ENCODE peak calls at places on chromosomes 7 and 10, in six cellular contexts. M is ovary, P is kidney tubule cell, N is kidney epithelial cell, T is GM13977, C is suprapubic skin. F is an unnamed sample.

GRCh38 chr7:153088601-153089000 is 329.0 kb downstream of the ACTR3B start:
- DNase-seq in M (no peak), P (no peak), N (no peak), T (no peak), C (no peak), F (no peak)

GRCh38 chr7:134804351-134804750 is 24.9 kb downstream of the CALD1 start:
- DNase-seq in M (no peak), P (peak; percentile 44), N (no peak), T (no peak), C (no peak), F (no peak)

GRCh38 chr7:87872356-87872755 is 3.8 kb downstream of the SLC25A40 start:
- DNase-seq in M (no peak), P (no peak), N (no peak), T (no peak), C (no peak), F (no peak)

GRCh38 chr10:123553810-123554430 is 112.2 kb upstream of the GPR26 start:
- DNase-seq in M (no peak), P (no peak), N (no peak), T (no peak), C (no peak), F (no peak)

GRCh38 chr7:18684899-18685298 is 189.3 kb downstream of the HDAC9 start:
- DNase-seq in M (no peak), P (no peak), N (no peak), T (no peak), C (no peak), F (no peak)

GRCh38 chr7:33853361-33854062 is 51.8 kb upstream of the BMPER start:
- DNase-seq in M (no peak), P (no peak), N (no peak), T (no peak), C (no peak), F (peak; percentile 72)

GRCh38 chr10:126671402-126671975 is 996 bp upstream of the C10orf90 start:
- DNase-seq in M (no peak), P (no peak), N (no peak), T (no peak), C (no peak), F (no peak)

GRCh38 chr10:55449981-55450380 is 649.0 kb upstream of the PCDH15 start:
- DNase-seq in M (no peak), P (no peak), N (no peak), T (no peak), C (no peak), F (no peak)

GRCh38 chr10:57983226-57983870 is 284.3 kb downstream of the IPMK start:
- DNase-seq in M (no peak), P (peak; percentile 75), N (no peak), T (no peak), C (no peak), F (peak; percentile 42)

GRCh38 chr10:43322769-43323168 is 48.7 kb upstream of the FXYD4 start:
- DNase-seq in M (peak; percentile 91), P (peak; percentile 80), N (peak; percentile 56), T (peak; percentile 78), C (peak; percentile 83), F (peak; percentile 38)

GRCh38 chr7:26216044-26216443 is 14.5 kb downstream of the CBX3 start:
- DNase-seq in M (no peak), P (no peak), N (no peak), T (no peak), C (no peak), F (no peak)

GRCh38 chr7:47483604-47484273 is 98.2 kb downstream of the TNS3 start:
- DNase-seq in M (no peak), P (no peak), N (no peak), T (no peak), C (no peak), F (no peak)

GRCh38 chr10:12466701-12467100 is 117.4 kb downstream of the CAMK1D start:
- DNase-seq in M (no peak), P (peak; percentile 62), N (no peak), T (no peak), C (no peak), F (peak; percentile 24)

GRCh38 chr10:114520453-114520852 is 116.2 kb upstream of the AFAP1L2 start:
- DNase-seq in M (no peak), P (peak; percentile 90), N (peak; percentile 79), T (no peak), C (no peak), F (no peak)

GRCh38 chr7:127976056-127976455 is 55.2 kb downstream of the LRRC4 start:
- DNase-seq in M (no peak), P (peak; percentile 35), N (no peak), T (no peak), C (no peak), F (no peak)

GRCh38 chr10:125556884-125557283 is 126.1 kb downstream of the TEX36 start:
- DNase-seq in M (no peak), P (no peak), N (no peak), T (no peak), C (no peak), F (no peak)

GRCh38 chr10:78627254-78627795 is 441.4 kb upstream of the ZMIZ1 start:
- DNase-seq in M (no peak), P (no peak), N (no peak), T (no peak), C (no peak), F (no peak)

GRCh38 chr7:1975581-1975980 is 257.2 kb downstream of the MAD1L1 start:
- DNase-seq in M (no peak), P (no peak), N (no peak), T (no peak), C (peak; percentile 46), F (no peak)

GRCh38 chr7:159086301-159086925 is 58.3 kb downstream of the VIPR2 start:
- DNase-seq in M (no peak), P (no peak), N (no peak), T (no peak), C (peak; percentile 28), F (no peak)

GRCh38 chr10:93458821-93459257 is 23.3 kb downstream of the MYOF start:
- DNase-seq in M (peak; percentile 77), P (peak; percentile 100), N (peak; percentile 100), T (no peak), C (peak; percentile 89), F (peak; percentile 100)

F was measured in HFF-Myc.